ENCODE peak calls at places on chromosomes 6 and 20, in four cellular contexts. X is fibroblast of lung, B is neural progenitor cell, W is Calu3. N is an unnamed sample.

GRCh38 chr6:53461041-53461656 is 83.8 kb downstream of the GCLC start:
- DNase-seq in X (no peak), B (no peak), W (no peak), N (no peak)

GRCh38 chr6:169211881-169212280 is 41.8 kb downstream of the THBS2 start:
- DNase-seq in X (no peak), B (no peak), W (no peak), N (no peak)

GRCh38 chr6:108902389-108902792 is 54.2 kb downstream of the ARMC2 start:
- DNase-seq in X (peak; percentile 52), B (peak; percentile 46), W (no peak), N (no peak)

GRCh38 chr6:6547111-6547879 is 41.2 kb upstream of the LY86 start:
- DNase-seq in X (peak; percentile 67), B (peak; percentile 91), W (peak; percentile 81), N (peak; percentile 75)

GRCh38 chr6:47741807-47742206 is 40.0 kb upstream of the OPN5 start:
- DNase-seq in X (peak; percentile 86), B (no peak), W (peak; percentile 42), N (no peak)

GRCh38 chr6:80689700-80690099 is 583.2 kb downstream of the BCKDHB start:
- DNase-seq in X (no peak), B (no peak), W (no peak), N (no peak)

GRCh38 chr6:33205172-33206026 is 944 bp downstream of the HSD17B8 start:
- DNase-seq in X (peak; percentile 92), B (peak; percentile 29), W (peak; percentile 61), N (no peak)

GRCh38 chr20:52746768-52747167 is 225.4 kb upstream of the TSHZ2 start:
- DNase-seq in X (no peak), B (no peak), W (no peak), N (no peak)

GRCh38 chr6:27767851-27768250 is 144.3 kb downstream of the OR2B2 start:
- DNase-seq in X (no peak), B (no peak), W (no peak), N (no peak)

GRCh38 chr20:41443667-41444066 is 77.0 kb upstream of the EMILIN3 start:
- DNase-seq in X (no peak), B (no peak), W (no peak), N (no peak)

GRCh38 chr6:54846243-54846856 is at the start of gene FAM83B:
- DNase-seq in X (peak; percentile 4), B (peak; percentile 71), W (peak; percentile 82), N (no peak)

GRCh38 chr6:68761985-68762384 is 126.9 kb downstream of the ADGRB3 start:
- DNase-seq in X (no peak), B (no peak), W (no peak), N (no peak)

GRCh38 chr20:46221271-46221670 is 87.0 kb downstream of the CDH22 start:
- DNase-seq in X (no peak), B (peak; percentile 56), W (no peak), N (no peak)

GRCh38 chr6:152552616-152553209 is 84.4 kb downstream of the SYNE1 start:
- DNase-seq in X (peak; percentile 55), B (peak; percentile 81), W (peak; percentile 60), N (no peak)

GRCh38 chr20:48720256-48721020 is 107.4 kb downstream of the PREX1 start:
- DNase-seq in X (no peak), B (no peak), W (no peak), N (no peak)

GRCh38 chr20:38117635-38118034 is 47.4 kb downstream of the TGM2 start:
- DNase-seq in X (peak; percentile 97), B (no peak), W (peak; percentile 37), N (no peak)

GRCh38 chr6:80094017-80094416 is 12.5 kb upstream of the BCKDHB start:
- DNase-seq in X (peak; percentile 11), B (peak; percentile 23), W (peak; percentile 4), N (no peak)

GRCh38 chr6:33105916-33106871 is 30.4 kb downstream of the HLA-DPB1 start:
- DNase-seq in X (no peak), B (no peak), W (no peak), N (no peak)

GRCh38 chr6:34132486-34133185 is 13.3 kb downstream of the GRM4 start:
- DNase-seq in X (peak; percentile 20), B (peak; percentile 90), W (peak; percentile 77), N (no peak)

GRCh38 chr20:52747736-52748135 is 224.4 kb upstream of the TSHZ2 start:
- DNase-seq in X (peak; percentile 10), B (peak; percentile 58), W (no peak), N (no peak)

GRCh38 chr20:32706486-32706885 is 32.7 kb upstream of the C20orf203 start:
- DNase-seq in X (no peak), B (no peak), W (no peak), N (no peak)

GRCh38 chr6:46129301-46129633 is 522 bp upstream of the ENPP4 start:
- DNase-seq in X (no peak), B (no peak), W (no peak), N (no peak)

GRCh38 chr20:4767084-4767483 is 45.4 kb downstream of the PRND start:
- DNase-seq in X (no peak), B (no peak), W (no peak), N (no peak)

GRCh38 chr6:61809004-61809595 is 476.9 kb downstream of the KHDRBS2 start:
- DNase-seq in X (no peak), B (peak; percentile 37), W (no peak), N (no peak)

GRCh38 chr6:121592955-121593665 is 157.7 kb downstream of the GJA1 start:
- DNase-seq in X (no peak), B (no peak), W (no peak), N (no peak)

GRCh38 chr6:40362859-40363258 is 224.3 kb downstream of the LRFN2 start:
- DNase-seq in X (no peak), B (no peak), W (no peak), N (no peak)

GRCh38 chr20:38982291-38982690 is 20.1 kb downstream of the DHX35 start:
- DNase-seq in X (no peak), B (no peak), W (peak; percentile 24), N (no peak)

GRCh38 chr20:50314326-50314725 is 123.7 kb downstream of the CEBPB start:
- DNase-seq in X (no peak), B (no peak), W (no peak), N (no peak)

GRCh38 chr6:119234457-119234856 is 115.1 kb downstream of the MAN1A1 start:
- DNase-seq in X (no peak), B (no peak), W (no peak), N (no peak)

GRCh38 chr6:151121900-151122299 is 117.9 kb upstream of the AKAP12 start:
- DNase-seq in X (peak; percentile 61), B (no peak), W (no peak), N (no peak)

GRCh38 chr6:83055366-83055964 is 10.2 kb downstream of the UBE3D start:
- DNase-seq in X (peak; percentile 19), B (peak; percentile 73), W (peak; percentile 65), N (no peak)

GRCh38 chr6:12870033-12870432 is 153.5 kb downstream of the PHACTR1 start:
- DNase-seq in X (no peak), B (no peak), W (no peak), N (no peak)

GRCh38 chr6:70124882-70125535 is 177.9 kb downstream of the COL9A1 start:
- DNase-seq in X (peak; percentile 1), B (no peak), W (peak; percentile 18), N (no peak)

GRCh38 chr6:40960784-40961430 is 78.1 kb downstream of the UNC5CL start:
- DNase-seq in X (peak; percentile 54), B (no peak), W (no peak), N (no peak)

GRCh38 chr6:140566706-140567330 is 1192.4 kb upstream of the CITED2 start:
- DNase-seq in X (peak; percentile 82), B (no peak), W (no peak), N (no peak)

GRCh38 chr20:43009497-43009896 is 180.2 kb downstream of the PTPRT start:
- DNase-seq in X (no peak), B (no peak), W (no peak), N (no peak)

DNA sequence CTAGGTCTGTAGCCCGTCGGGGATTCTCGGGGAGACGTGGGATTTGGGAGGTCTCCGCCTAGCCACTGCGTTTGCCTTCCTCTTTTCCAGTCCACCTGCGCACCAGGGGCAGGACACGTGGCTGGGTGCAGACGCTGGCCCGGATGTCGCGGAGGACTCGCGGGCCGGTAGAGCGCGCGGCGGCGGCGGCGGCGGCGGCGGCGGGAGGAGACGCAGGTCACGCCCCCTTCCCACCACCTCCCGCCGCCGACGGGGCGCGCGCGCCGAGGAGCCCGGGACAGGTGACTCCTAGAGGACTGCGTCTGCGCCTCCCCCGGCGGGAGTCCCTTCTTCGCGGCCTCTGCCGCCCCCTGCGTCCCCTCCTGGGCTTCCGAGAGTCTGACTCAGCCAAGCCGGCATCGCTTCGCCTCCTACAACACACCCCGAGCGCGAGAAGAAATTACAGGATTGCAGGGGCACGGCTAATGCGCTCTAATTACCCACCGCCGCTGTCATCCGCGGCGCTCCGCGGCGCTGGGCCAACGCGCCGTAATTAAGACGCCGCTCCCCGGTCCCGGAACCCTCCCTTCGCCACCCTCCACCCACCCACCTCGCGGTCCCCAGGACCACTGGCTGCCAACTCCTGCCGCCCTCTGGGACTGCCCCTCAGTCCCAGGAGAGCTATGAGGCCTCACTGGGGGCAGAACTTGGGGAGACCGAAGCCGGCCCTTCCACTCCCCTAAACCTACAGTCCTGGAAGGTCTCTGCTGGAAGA is 124.5 kb downstream of the MRPL14 start:
- DNase-seq in X (peak; percentile 59), B (peak; percentile 88), W (peak; percentile 97), N (peak; percentile 49)
- TF ChIP-seq CTCF in X (no peak), B (peak; percentile 39), W (peak; percentile 10), N (no peak)

GRCh38 chr6:25013249-25013648 is 77.5 kb upstream of the RIPOR2 start:
- DNase-seq in X (no peak), B (no peak), W (peak; percentile 33), N (no peak)
- TF ChIP-seq CTCF in X (no peak), B (peak; percentile 18), W (peak; percentile 54), N (no peak)

GRCh38 chr20:47271216-47271615 is 85.3 kb downstream of the ZMYND8 start:
- DNase-seq in X (no peak), B (no peak), W (no peak), N (no peak)

GRCh38 chr20:47273591-47274235 is 82.8 kb downstream of the ZMYND8 start:
- DNase-seq in X (peak; percentile 84), B (no peak), W (no peak), N (no peak)

GRCh38 chr20:47275548-47275947 is 81.0 kb downstream of the ZMYND8 start:
- DNase-seq in X (no peak), B (no peak), W (no peak), N (no peak)

GRCh38 chr20:47274449-47275108 is 81.9 kb downstream of the ZMYND8 start:
- DNase-seq in X (peak; percentile 97), B (no peak), W (peak; percentile 48), N (no peak)

DNA sequence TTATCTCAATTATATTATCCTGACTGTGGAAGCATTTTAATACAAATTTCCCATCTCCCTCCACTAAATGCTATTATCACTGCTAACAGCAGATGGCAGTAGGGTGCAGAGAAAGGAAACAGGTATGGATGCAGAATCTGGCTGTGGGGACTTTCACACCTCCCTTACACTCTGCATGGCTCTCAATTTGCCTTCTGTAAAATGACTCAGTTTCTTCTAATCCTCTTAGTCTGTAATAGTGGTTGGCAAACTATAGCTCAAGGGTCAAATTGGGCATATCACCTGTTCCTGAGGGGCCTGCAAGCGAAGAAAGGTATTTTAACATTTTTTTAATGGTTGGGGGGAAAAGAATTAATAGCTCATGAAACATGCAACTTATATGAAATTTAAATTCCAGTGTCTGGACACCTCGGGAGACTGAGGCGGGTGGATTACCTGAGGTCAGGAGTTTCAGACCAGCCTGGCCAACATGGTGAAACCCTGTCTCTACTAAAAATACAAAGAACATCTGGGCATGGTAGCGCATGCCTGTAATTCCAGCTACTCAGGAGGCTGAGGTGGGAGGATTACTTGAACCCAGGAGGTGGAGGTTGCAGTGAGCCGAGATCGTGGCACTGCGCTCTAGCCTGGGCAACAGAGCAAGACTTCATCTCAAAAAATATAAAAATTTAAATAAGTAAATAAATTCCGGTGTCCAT is 83.5 kb downstream of the ZMYND8 start:
- DNase-seq in X (peak; percentile 69), B (peak; percentile 70), W (peak; percentile 82), N (no peak)
- TF ChIP-seq CTCF in X (peak; percentile 86), B (peak; percentile 92), W (peak; percentile 92), N (peak; percentile 34)

GRCh38 chr6:39301606-39302005 is 12.6 kb downstream of the KCNK17 start:
- DNase-seq in X (no peak), B (peak; percentile 70), W (no peak), N (no peak)
- TF ChIP-seq CTCF in X (no peak), B (peak; percentile 63), W (no peak), N (no peak)

N was measured in activated B cell treated with CpG ODN at 0.5 μM for 24 hours.